ENCODE peak calls at places on chromosomes 13 and 19, in eight cellular contexts. U, A, T, S, G, X, O and I are unnamed samples.
A peak's percentile ranks its signal among the peaks of the same experiment; 100 is the strongest.

GRCh38 chr13:80010846-80011245 is 330.1 kb downstream of the SPRY2 start:
- DNase-seq in S (no peak), X (no peak), G (no peak), O (no peak), A (no peak), T (no peak), U (no peak), I (no peak)

GRCh38 chr13:40063743-40064142 is 408.3 kb downstream of the COG6 start:
- DNase-seq in T (no peak), O (no peak), S (no peak), A (no peak), U (no peak), G (no peak), X (no peak), I (no peak)

GRCh38 chr19:48970923-48971395 is 5.8 kb downstream of the FTL start:
- DNase-seq in A (no peak), G (peak; percentile 90), S (peak; percentile 85), U (peak; percentile 78), X (peak; percentile 81), T (peak; percentile 91), O (no peak), I (peak; percentile 79)

GRCh38 chr19:48489608-48490216 is 20.5 kb downstream of the CYTH2 start:
- DNase-seq in O (no peak), X (peak; percentile 88), U (no peak), G (peak; percentile 85), T (peak; percentile 96), A (peak; percentile 67), S (peak; percentile 83), I (peak; percentile 82)

GRCh38 chr13:114124921-114125320 is 7.5 kb downstream of the RASA3 start:
- DNase-seq in T (no peak), G (no peak), S (no peak), O (no peak), U (no peak), A (no peak), X (peak; percentile 76), I (no peak)

GRCh38 chr19:14974488-14974887 is 5.2 kb downstream of the SLC1A6 start:
- DNase-seq in T (no peak), X (no peak), O (no peak), S (no peak), A (no peak), U (no peak), G (no peak), I (no peak)

GRCh38 chr19:14168259-14168972 is 32.0 kb upstream of the ASF1B start:
- DNase-seq in O (no peak), G (no peak), A (no peak), S (no peak), T (no peak), U (no peak), X (no peak), I (no peak)

GRCh38 chr13:57633141-57633949 is 1.8 kb downstream of the PCDH17 start:
- DNase-seq in X (peak; percentile 15), S (peak; percentile 83), O (no peak), A (no peak), G (peak; percentile 62), U (no peak), T (peak; percentile 88), I (no peak)

GRCh38 chr13:94123543-94123942 is 355.9 kb downstream of the DCT start:
- DNase-seq in O (no peak), G (no peak), A (no peak), S (no peak), T (no peak), X (no peak), U (no peak), I (no peak)

GRCh38 chr13:94454334-94454733 is 25.1 kb downstream of the DCT start:
- DNase-seq in G (no peak), S (no peak), A (no peak), U (no peak), T (no peak), X (no peak), O (no peak), I (no peak)

GRCh38 chr13:64428196-64428595 is 2801.9 kb downstream of the PCDH9 start:
- DNase-seq in X (no peak), O (no peak), U (no peak), G (no peak), S (no peak), A (no peak), T (no peak), I (no peak)

GRCh38 chr13:74316531-74316930 is 182.3 kb upstream of the KLF12 start:
- DNase-seq in U (no peak), S (no peak), X (no peak), A (no peak), G (no peak), O (no peak), T (no peak), I (no peak)

GRCh38 chr19:16199275-16199932 is 1.7 kb downstream of the AP1M1 start:
- DNase-seq in S (no peak), U (no peak), G (peak; percentile 71), A (no peak), O (no peak), T (no peak), X (peak; percentile 10), I (no peak)

GRCh38 chr19:51508059-51508733 is 6.6 kb upstream of the SIGLEC12 start:
- DNase-seq in U (no peak), X (no peak), A (no peak), S (no peak), G (no peak), O (no peak), T (no peak), I (no peak)

GRCh38 chr19:51509823-51510660 is 8.4 kb upstream of the SIGLEC12 start:
- DNase-seq in G (no peak), U (no peak), X (no peak), S (no peak), T (no peak), A (no peak), O (no peak), I (no peak)

GRCh38 chr19:51514866-51515481 is 13.4 kb upstream of the SIGLEC12 start:
- DNase-seq in T (no peak), X (peak; percentile 69), S (no peak), O (no peak), A (no peak), U (no peak), G (no peak), I (no peak)

GRCh38 chr19:51513968-51514367 is 12.4 kb upstream of the SIGLEC12 start:
- DNase-seq in X (no peak), T (no peak), G (no peak), U (no peak), A (no peak), O (no peak), S (no peak), I (no peak)

GRCh38 chr19:51511353-51511752 is 9.8 kb upstream of the SIGLEC12 start:
- DNase-seq in O (no peak), X (no peak), S (no peak), G (no peak), U (no peak), T (peak; percentile 72), A (peak; percentile 29), I (no peak)
- TF ChIP-seq CTCF in O (no peak), X (peak; percentile 16), S (no peak), G (no peak), U (no peak), T (peak; percentile 51), A (peak; percentile 64), I (no peak)

DNA sequence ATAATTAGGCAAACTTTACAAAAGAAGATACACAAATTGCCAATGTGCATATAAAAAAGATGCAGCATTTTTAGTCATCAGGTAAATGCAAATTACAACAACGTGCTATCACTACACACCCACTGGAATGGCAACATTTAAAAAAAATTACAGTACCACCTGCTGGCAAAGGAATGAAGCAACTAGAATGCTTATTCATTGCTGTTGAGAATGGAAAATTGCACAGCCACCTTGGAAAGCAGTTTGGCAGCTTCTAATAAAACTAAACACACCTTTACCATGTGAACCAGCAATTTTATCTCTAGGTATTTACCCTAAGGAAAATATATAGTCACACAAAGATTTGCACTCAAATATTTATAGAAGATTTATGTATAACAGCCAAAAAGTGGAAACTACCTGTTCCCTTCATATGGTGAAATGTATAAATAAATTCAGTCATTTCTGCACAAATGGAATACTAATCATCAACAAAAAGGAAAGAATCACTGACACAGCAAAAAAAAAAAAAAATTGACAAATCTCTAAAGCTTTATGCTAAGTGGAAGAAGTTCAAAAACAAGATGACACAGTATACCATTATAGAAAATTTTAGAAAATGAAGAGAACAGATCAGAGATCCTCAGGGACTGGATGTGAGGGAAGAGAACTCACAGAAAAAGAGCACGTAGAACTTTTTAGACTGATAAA is 30.3 kb downstream of the OXGR1 start:
- DNase-seq in A (no peak), G (no peak), S (no peak), T (no peak), X (no peak), O (no peak), U (no peak), I (no peak)
- TF ChIP-seq CTCF in A (no peak), G (no peak), S (no peak), T (no peak), X (no peak), O (no peak), U (no peak), I (no peak)

GRCh38 chr19:52532480-52532879 is 5.0 kb downstream of the ZNF808 start:
- DNase-seq in T (no peak), O (no peak), U (no peak), X (no peak), A (no peak), G (no peak), S (no peak), I (no peak)

GRCh38 chr19:52541608-52542007 is 14.1 kb downstream of the ZNF808 start:
- DNase-seq in O (no peak), T (no peak), G (no peak), S (no peak), U (no peak), A (no peak), X (no peak), I (no peak)

GRCh38 chr19:52533901-52534300 is 6.4 kb downstream of the ZNF808 start:
- DNase-seq in G (peak; percentile 51), X (no peak), O (no peak), A (no peak), U (no peak), T (no peak), S (peak; percentile 17), I (no peak)

GRCh38 chr19:52535831-52536800 is 8.6 kb downstream of the ZNF808 start:
- DNase-seq in A (peak; percentile 41), U (peak; percentile 79), O (peak; percentile 31), T (peak; percentile 97), G (peak; percentile 90), X (peak; percentile 81), S (peak; percentile 92), I (peak; percentile 86)
- TF ChIP-seq CTCF in A (no peak), U (no peak), O (no peak), T (no peak), G (peak; percentile 31), X (no peak), S (peak; percentile 46), I (no peak)

DNA sequence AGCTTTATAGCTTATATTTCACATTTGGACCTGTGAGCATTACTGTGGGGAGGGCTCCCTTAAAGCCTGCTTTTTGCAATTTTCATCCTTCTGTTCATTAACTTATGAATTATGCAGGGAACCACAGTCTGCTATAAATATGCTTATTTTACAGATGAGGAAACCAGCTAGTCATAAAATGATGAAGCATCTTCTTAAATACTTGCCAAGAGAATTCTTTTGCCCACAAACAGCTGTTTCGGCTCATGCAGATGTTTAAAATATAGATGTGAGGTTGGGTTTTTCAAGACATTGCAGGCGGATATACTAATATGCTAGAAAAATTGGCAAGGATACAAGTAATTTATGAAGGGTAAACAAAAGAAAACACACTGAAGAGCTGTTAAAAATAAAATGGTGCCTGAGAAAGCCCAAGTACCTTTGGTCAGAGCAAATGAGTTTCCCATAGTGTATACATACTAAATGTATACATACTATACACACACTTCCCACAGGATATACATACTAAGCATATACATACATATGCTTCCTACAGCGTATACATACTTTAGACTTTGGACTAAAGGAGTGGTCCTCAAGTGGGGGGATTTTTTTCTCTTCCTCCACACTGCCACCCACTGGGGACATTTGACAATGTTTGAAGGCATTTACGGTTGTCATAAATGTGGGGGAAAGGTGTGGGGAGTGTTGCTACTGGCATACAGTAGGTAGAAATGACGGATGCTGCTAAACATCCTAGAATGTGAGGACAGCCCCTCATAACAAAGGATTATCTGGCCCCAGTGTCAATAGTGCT is 164.9 kb upstream of the CSNK1A1L start:
- DNase-seq in G (no peak), X (no peak), U (no peak), T (no peak), O (no peak), S (no peak), A (no peak), I (no peak)
- TF ChIP-seq CTCF in G (no peak), X (no peak), U (no peak), T (no peak), O (no peak), S (no peak), A (no peak), I (no peak)